ENCODE peak calls at places on chromosomes 6 and 20, in five cellular contexts. R, Q, B, K and U are unnamed samples.
A peak's percentile ranks its signal among the peaks of the same experiment; 100 is the strongest.

GRCh38 chr6:29112135-29112534 is 4.3 kb downstream of the OR2J3 start:
- DNase-seq in R (no peak), Q (no peak), B (no peak), K (no peak), U (no peak)

GRCh38 chr6:26604026-26604425 is 7.3 kb downstream of the ABT1 start:
- DNase-seq in R (no peak), Q (no peak), B (no peak), K (no peak), U (no peak)

GRCh38 chr20:56391596-56392281 is at the start of gene AURKA:
- DNase-seq in R (no peak), Q (peak; percentile 10), B (no peak), K (no peak), U (no peak)

GRCh38 chr6:56842602-56843475 is 112.1 kb upstream of the BEND6 start:
- DNase-seq in R (no peak), Q (peak; percentile 87), B (no peak), K (peak; percentile 39), U (no peak)

GRCh38 chr6:42320762-42321161 is 103.1 kb upstream of the MRPS10 start:
- DNase-seq in R (no peak), Q (no peak), B (no peak), K (no peak), U (no peak)

GRCh38 chr6:129677634-129678325 is 32.2 kb downstream of the ARHGAP18 start:
- DNase-seq in R (no peak), Q (no peak), B (no peak), K (no peak), U (no peak)

GRCh38 chr6:111849298-111849697 is 24.0 kb downstream of the FYN start:
- DNase-seq in R (no peak), Q (no peak), B (no peak), K (no peak), U (no peak)

GRCh38 chr20:34171640-34172039 is 59.6 kb upstream of the EIF2S2 start:
- DNase-seq in R (no peak), Q (peak; percentile 69), B (no peak), K (no peak), U (no peak)

GRCh38 chr6:35341557-35341956 is 801 bp upstream of the PPARD start:
- DNase-seq in R (no peak), Q (no peak), B (no peak), K (no peak), U (no peak)

GRCh38 chr6:121647905-121648304 is 212.5 kb downstream of the GJA1 start:
- DNase-seq in R (no peak), Q (no peak), B (no peak), K (no peak), U (no peak)

GRCh38 chr6:7997311-7997710 is 66.9 kb downstream of the BLOC1S5 start:
- DNase-seq in R (no peak), Q (no peak), B (no peak), K (no peak), U (no peak)

GRCh38 chr6:47413752-47414516 is 63.7 kb upstream of the CD2AP start:
- DNase-seq in R (no peak), Q (peak; percentile 58), B (peak; percentile 25), K (no peak), U (no peak)

GRCh38 chr6:82904860-82905259 is 160.8 kb downstream of the UBE3D start:
- DNase-seq in R (no peak), Q (no peak), B (no peak), K (no peak), U (no peak)

GRCh38 chr6:158029668-158030230 is 48.1 kb downstream of the SYNJ2 start:
- DNase-seq in R (no peak), Q (no peak), B (no peak), K (peak; percentile 6), U (no peak)

GRCh38 chr6:13048113-13048512 is 280.2 kb downstream of the TBC1D7 start:
- DNase-seq in R (no peak), Q (no peak), B (no peak), K (no peak), U (no peak)

GRCh38 chr6:161139304-161139765 is 134.5 kb downstream of the AGPAT4 start:
- DNase-seq in R (no peak), Q (no peak), B (no peak), K (no peak), U (peak; percentile 18)

GRCh38 chr6:37155394-37156312 is 14.3 kb upstream of the PIM1 start:
- DNase-seq in R (no peak), Q (no peak), B (no peak), K (no peak), U (no peak)

GRCh38 chr6:39599341-39599740 is 125.9 kb downstream of the KIF6 start:
- DNase-seq in R (no peak), Q (no peak), B (no peak), K (no peak), U (no peak)

GRCh38 chr6:95133578-95133977 is 443.8 kb upstream of the MANEA start:
- DNase-seq in R (no peak), Q (peak; percentile 17), B (no peak), K (no peak), U (no peak)

GRCh38 chr20:22584630-22584921 is 204 bp upstream of the FOXA2 start:
- DNase-seq in R (no peak), Q (no peak), B (no peak), K (no peak), U (no peak)

GRCh38 chr6:26520088-26520839 is 17.9 kb upstream of the HMGN4 start:
- DNase-seq in R (no peak), Q (no peak), B (no peak), K (no peak), U (peak; percentile 64)

GRCh38 chr6:2522521-2522920 is 228.2 kb downstream of the MYLK4 start:
- DNase-seq in R (no peak), Q (no peak), B (peak; percentile 53), K (no peak), U (no peak)

GRCh38 chr6:76683985-76684384 is 611.5 kb upstream of the IMPG1 start:
- DNase-seq in R (no peak), Q (no peak), B (no peak), K (no peak), U (no peak)

GRCh38 chr6:2222275-2222842 is 23.0 kb downstream of the GMDS start:
- DNase-seq in R (no peak), Q (no peak), B (no peak), K (no peak), U (no peak)

GRCh38 chr6:12354499-12354898 is 64.3 kb downstream of the EDN1 start:
- DNase-seq in R (peak; percentile 34), Q (no peak), B (peak; percentile 73), K (no peak), U (no peak)

GRCh38 chr6:47092249-47092648 is 50.1 kb upstream of the ADGRF1 start:
- DNase-seq in R (no peak), Q (no peak), B (no peak), K (no peak), U (no peak)

GRCh38 chr20:5156670-5157448 is 30.1 kb downstream of the CDS2 start:
- DNase-seq in R (no peak), Q (no peak), B (no peak), K (no peak), U (no peak)

GRCh38 chr6:167856474-167856873 is 29.8 kb downstream of the AFDN start:
- DNase-seq in R (no peak), Q (no peak), B (no peak), K (no peak), U (no peak)
- H3K27ac ChIP-seq in R (no peak overlapping the region), Q (peak overlapping the region; percentile 82), B (peak overlapping the region; percentile 66), K (no peak overlapping the region), U (no peak overlapping the region)

GRCh38 chr20:1165521-1165920 is 19.3 kb downstream of the TMEM74B start:
- DNase-seq in R (no peak), Q (no peak), B (no peak), K (no peak), U (no peak)
- H3K4me3 ChIP-seq in R (no peak overlapping the region), Q (no peak overlapping the region), B (no peak overlapping the region), K (no peak overlapping the region), U (no peak overlapping the region)

GRCh38 chr6:156782691-156783320 is 5.6 kb downstream of the ARID1B start:
- DNase-seq in R (no peak), Q (no peak), B (no peak), K (no peak), U (no peak)

GRCh38 chr6:156780117-156780641 is 3.0 kb downstream of the ARID1B start:
- DNase-seq in R (no peak), Q (peak; percentile 77), B (peak; percentile 69), K (no peak), U (no peak)

GRCh38 chr6:156780962-156781705 is 4.0 kb downstream of the ARID1B start:
- DNase-seq in R (no peak), Q (no peak), B (no peak), K (no peak), U (no peak)

GRCh38 chr6:156783958-156784357 is 6.8 kb downstream of the ARID1B start:
- DNase-seq in R (no peak), Q (no peak), B (no peak), K (no peak), U (no peak)

GRCh38 chr6:156781882-156782631 is 4.9 kb downstream of the ARID1B start:
- DNase-seq in R (no peak), Q (no peak), B (no peak), K (no peak), U (no peak)
- H3K27ac ChIP-seq in R (peak overlapping the region; percentile 93), Q (peak overlapping the region; percentile 96), B (peak overlapping the region; percentile 80), K (peak overlapping the region; percentile 98), U (peak overlapping the region; percentile 98)

GRCh38 chr6:31945507-31946369 is at the start of gene CFB:
- DNase-seq in R (peak; percentile 80), Q (no peak), B (no peak), K (peak; percentile 65), U (peak; percentile 88)

GRCh38 chr6:31946370-31946885 is 533 bp downstream of the CFB start:
- DNase-seq in R (no peak), Q (no peak), B (no peak), K (no peak), U (no peak)

GRCh38 chr6:31947070-31947675 is 1.3 kb downstream of the CFB start:
- DNase-seq in R (no peak), Q (no peak), B (no peak), K (no peak), U (no peak)

GRCh38 chr6:31943742-31944141 is 2.2 kb upstream of the CFB start:
- DNase-seq in R (no peak), Q (no peak), B (no peak), K (no peak), U (no peak)

GRCh38 chr6:31945154-31945506 is 765 bp upstream of the CFB start:
- DNase-seq in R (no peak), Q (no peak), B (no peak), K (no peak), U (no peak)
- H3K4me3 ChIP-seq in R (peak overlapping the region; percentile 59), Q (no peak overlapping the region), B (no peak overlapping the region), K (peak overlapping the region; percentile 39), U (no peak overlapping the region)

GRCh38 chr20:42844751-42845150 is 345.0 kb downstream of the PTPRT start:
- DNase-seq in R (no peak), Q (no peak), B (no peak), K (no peak), U (no peak)

GRCh38 chr20:42852691-42853090 is 337.0 kb downstream of the PTPRT start:
- DNase-seq in R (no peak), Q (no peak), B (no peak), K (no peak), U (no peak)

GRCh38 chr20:42846784-42847490 is 342.8 kb downstream of the PTPRT start:
- DNase-seq in R (no peak), Q (no peak), B (no peak), K (no peak), U (no peak)
- H3K27ac ChIP-seq in R (no peak overlapping the region), Q (no peak overlapping the region), B (no peak overlapping the region), K (no peak overlapping the region), U (no peak overlapping the region)